ENCODE peak calls at places on chromosomes 12 and 14, in six cellular contexts. A is stomach, V is thoracic aorta, Z is chondrocyte, W is dorsolateral prefrontal cortex, N is GM10248. M is an unnamed sample.

GRCh38 chr14:36884049-36884448 is 222.4 kb downstream of the PAX9 start:
- DNase-seq in A (no peak), Z (no peak), V (no peak), N (no peak), W (no peak), M (no peak)

GRCh38 chr14:70601162-70601561 is 707 bp upstream of the MED6 start:
- DNase-seq in W (no peak), V (no peak), A (no peak), Z (no peak), N (no peak), M (no peak)

GRCh38 chr12:46154221-46154975 is 114.4 kb downstream of the SLC38A1 start:
- DNase-seq in W (no peak), A (no peak), V (no peak), Z (no peak), N (no peak), M (no peak)

GRCh38 chr12:92784356-92784755 is 81.6 kb downstream of the PLEKHG7 start:
- DNase-seq in Z (no peak), W (no peak), A (no peak), N (no peak), V (no peak), M (no peak)

GRCh38 chr12:47277972-47278448 is 198.3 kb upstream of the AMIGO2 start:
- DNase-seq in V (no peak), A (no peak), W (no peak), Z (no peak), N (no peak), M (no peak)

GRCh38 chr12:129531004-129531403 is 372.8 kb downstream of the TMEM132D start:
- DNase-seq in Z (no peak), A (peak; percentile 60), V (no peak), N (no peak), W (no peak), M (no peak)

GRCh38 chr14:100875861-100876590 is 27.5 kb downstream of the RTL1 start:
- DNase-seq in W (no peak), N (no peak), V (no peak), Z (peak; percentile 69), A (no peak), M (no peak)

GRCh38 chr12:89417246-89417977 is 65.1 kb upstream of the DUSP6 start:
- DNase-seq in A (no peak), N (no peak), W (no peak), Z (no peak), V (no peak), M (no peak)

GRCh38 chr12:91818236-91819131 is 327.2 kb downstream of the BTG1 start:
- DNase-seq in W (no peak), V (no peak), Z (no peak), A (no peak), N (no peak), M (no peak)

GRCh38 chr12:119989619-119990381 is 764 bp downstream of the BICDL1 start:
- DNase-seq in A (peak; percentile 90), V (peak; percentile 21), W (peak; percentile 56), Z (peak; percentile 93), N (peak; percentile 84), M (peak; percentile 72)

GRCh38 chr14:34243401-34243800 is 218.6 kb downstream of the SPTSSA start:
- DNase-seq in A (no peak), N (no peak), Z (no peak), V (no peak), W (no peak), M (no peak)

GRCh38 chr14:72434856-72435255 is 459.0 kb downstream of the DPF3 start:
- DNase-seq in N (no peak), Z (no peak), V (no peak), A (no peak), W (no peak), M (no peak)

GRCh38 chr12:4588916-4589315 is 26.9 kb downstream of the DYRK4 start:
- DNase-seq in A (no peak), Z (no peak), W (no peak), N (no peak), V (no peak), M (no peak)

GRCh38 chr12:132908145-132909029 is 21.0 kb upstream of the CHFR start:
- DNase-seq in W (peak; percentile 98), A (peak; percentile 87), V (peak; percentile 75), N (peak; percentile 95), Z (peak; percentile 98), M (peak; percentile 97)

GRCh38 chr12:59118356-59118755 is 198.1 kb upstream of the LRIG3 start:
- DNase-seq in W (no peak), N (no peak), V (no peak), Z (no peak), A (no peak), M (no peak)

GRCh38 chr14:59439256-59440015 is 25.7 kb downstream of the GPR135 start:
- DNase-seq in V (no peak), Z (no peak), W (no peak), N (no peak), A (no peak), M (no peak)

GRCh38 chr14:64857979-64858740 is 21.5 kb downstream of the SPTB start:
- DNase-seq in Z (no peak), N (no peak), A (no peak), V (no peak), W (no peak), M (no peak)

GRCh38 chr12:123150273-123150803 is 552 bp downstream of the PITPNM2 start:
- DNase-seq in A (no peak), Z (no peak), W (no peak), N (peak; percentile 24), V (no peak), M (peak; percentile 37)

GRCh38 chr14:87805315-87805723 is 187.7 kb downstream of the GALC start:
- DNase-seq in A (peak; percentile 29), V (no peak), W (no peak), N (peak; percentile 39), Z (no peak), M (peak; percentile 72)

GRCh38 chr12:106254724-106255123 is 6.9 kb upstream of the CKAP4 start:
- DNase-seq in N (no peak), V (no peak), A (no peak), Z (no peak), W (no peak), M (no peak)

GRCh38 chr12:63882844-63883243 is 38.3 kb downstream of the SRGAP1 start:
- DNase-seq in V (no peak), A (no peak), Z (no peak), N (no peak), W (no peak), M (peak; percentile 73)

GRCh38 chr12:54200412-54200811 is 11.6 kb upstream of the SMUG1 start:
- DNase-seq in Z (no peak), N (no peak), W (no peak), A (no peak), V (no peak), M (no peak)
- TF ChIP-seq CTCF in Z (no peak), N (no peak), W (no peak), A (no peak), V (no peak), M (no peak)

GRCh38 chr12:114958538-114958937 is 274.6 kb upstream of the TBX3 start:
- DNase-seq in Z (no peak), A (no peak), V (no peak), N (no peak), W (no peak), M (no peak)
- TF ChIP-seq CTCF in Z (no peak), A (no peak), V (no peak), N (no peak), W (no peak), M (no peak)

GRCh38 chr12:116982721-116983502 is 72.2 kb downstream of the FBXW8 start:
- DNase-seq in A (no peak), W (no peak), V (peak; percentile 8), N (no peak), Z (no peak), M (no peak)
- TF ChIP-seq CTCF in A (no peak), W (no peak), V (no peak), N (no peak), Z (no peak), M (no peak)

DNA sequence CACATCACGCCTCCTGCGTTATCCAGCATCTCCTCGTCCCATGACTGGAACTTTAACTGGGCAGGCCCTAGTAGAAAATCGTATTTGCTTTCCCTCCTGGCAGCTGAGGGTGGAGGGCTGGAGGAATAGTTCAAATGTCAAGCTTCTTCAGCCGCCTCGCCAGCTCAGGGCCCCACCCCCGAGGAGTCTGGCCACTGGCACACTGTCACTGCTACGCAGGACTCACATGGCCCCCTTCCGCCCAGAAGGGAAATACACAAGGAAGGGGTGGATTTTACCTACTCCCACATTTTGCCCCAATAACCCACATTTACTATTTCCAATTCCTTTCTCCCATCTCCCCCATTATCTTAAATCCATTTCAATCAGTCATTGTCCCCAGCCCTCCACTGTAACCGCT is 8.6 kb downstream of the SLC6A13 start:
- DNase-seq in A (no peak), Z (no peak), N (no peak), W (no peak), V (no peak), M (no peak)
- TF ChIP-seq CTCF in A (no peak), Z (no peak), N (no peak), W (no peak), V (no peak), M (no peak)

DNA sequence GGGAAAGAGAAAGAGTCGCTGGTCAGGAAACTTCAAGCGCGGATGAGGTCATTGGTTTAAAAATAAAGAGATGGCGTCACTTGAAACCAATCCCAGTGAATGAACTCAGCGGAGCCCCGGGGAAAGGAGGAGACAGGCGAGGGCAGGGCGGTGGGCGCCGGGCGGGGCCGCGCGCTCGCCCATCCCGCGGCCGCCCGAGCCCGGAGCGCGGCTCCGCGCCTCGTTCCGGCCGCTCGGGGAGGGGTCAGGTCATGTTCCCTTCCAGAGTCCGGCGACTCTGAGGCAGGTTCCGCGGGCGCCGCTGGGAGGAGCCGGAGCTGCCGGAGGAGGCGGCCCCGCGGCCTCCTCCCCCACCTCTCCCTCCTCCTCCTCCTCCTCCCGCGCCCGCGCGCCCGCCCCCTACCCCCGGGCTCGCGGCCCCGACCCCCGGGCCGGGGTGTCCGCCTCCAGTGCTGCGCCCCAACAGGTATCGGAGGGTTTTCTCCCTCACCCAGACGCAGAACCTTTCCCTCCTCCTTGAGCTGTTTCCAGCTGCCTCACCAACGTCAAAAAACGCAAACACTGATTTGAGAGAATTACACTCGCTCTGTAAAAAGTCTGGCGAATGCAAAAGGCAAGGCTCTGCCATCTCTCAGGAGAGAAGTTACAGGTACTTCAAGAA is at the start of gene DUSP16:
- DNase-seq in V (peak; percentile 80), N (peak; percentile 89), Z (peak; percentile 91), A (peak; percentile 93), W (peak; percentile 86), M (peak; percentile 93)
- TF ChIP-seq CTCF in V (no peak), N (peak; percentile 3), Z (peak; percentile 44), A (peak; percentile 38), W (no peak), M (no peak)